ENCODE peak calls at places on chromosomes 16 and 17, in four cellular contexts. S is fibroblast of lung, Q is cardiac fibroblast, X is heart left ventricle. R is an unnamed sample.

GRCh38 chr17:9115446-9116265 is 94.3 kb downstream of the NTN1 start:
- DNase-seq in S (peak; percentile 70), Q (peak; percentile 33), X (peak; percentile 64), R (peak; percentile 11)

GRCh38 chr16:14062261-14062660 is 8.9 kb upstream of the MRTFB start:
- DNase-seq in S (no peak), Q (no peak), X (no peak), R (no peak)

GRCh38 chr16:87727346-87727745 is 38.4 kb downstream of the KLHDC4 start:
- DNase-seq in S (no peak), Q (no peak), X (no peak), R (no peak)

GRCh38 chr16:47493358-47494337 is 32.5 kb downstream of the PHKB start:
- DNase-seq in S (no peak), Q (no peak), X (no peak), R (no peak)

GRCh38 chr16:7182510-7183109 is 150.0 kb upstream of the RBFOX1 start:
- DNase-seq in S (no peak), Q (no peak), X (no peak), R (no peak)

GRCh38 chr16:4743217-4743897 is 9.0 kb downstream of the DNAAF8 start:
- DNase-seq in S (no peak), Q (no peak), X (no peak), R (no peak)

GRCh38 chr17:51165680-51166197 is 472 bp upstream of the NME2 start:
- DNase-seq in S (peak; percentile 47), Q (no peak), X (no peak), R (no peak)

GRCh38 chr17:57068222-57068658 is 16.8 kb upstream of the AKAP1 start:
- DNase-seq in S (no peak), Q (no peak), X (no peak), R (no peak)

GRCh38 chr17:28745777-28746473 is 2.1 kb downstream of the TRAF4 start:
- DNase-seq in S (no peak), Q (no peak), X (no peak), R (peak; percentile 66)

GRCh38 chr17:66426397-66427033 is 124.1 kb downstream of the PRKCA start:
- DNase-seq in S (peak; percentile 19), Q (peak; percentile 38), X (no peak), R (no peak)
- TF ChIP-seq CTCF in S (peak; percentile 13), Q (peak; percentile 18), X (peak; percentile 22), R (peak; percentile 45)

GRCh38 chr17:79992657-79993389 is 42.8 kb downstream of the TBC1D16 start:
- DNase-seq in S (no peak), Q (no peak), X (no peak), R (no peak)

GRCh38 chr17:79993390-79994221 is 42.1 kb downstream of the TBC1D16 start:
- DNase-seq in S (peak; percentile 72), Q (peak; percentile 92), X (peak; percentile 70), R (peak; percentile 80)

GRCh38 chr17:79990704-79991103 is 45.0 kb downstream of the TBC1D16 start:
- DNase-seq in S (no peak), Q (no peak), X (no peak), R (no peak)

GRCh38 chr17:79991140-79991923 is 44.3 kb downstream of the TBC1D16 start:
- DNase-seq in S (peak; percentile 68), Q (peak; percentile 81), X (peak; percentile 82), R (peak; percentile 72)

GRCh38 chr17:79991924-79992656 is 43.6 kb downstream of the TBC1D16 start:
- DNase-seq in S (no peak), Q (no peak), X (peak; percentile 49), R (no peak)
- TF ChIP-seq CTCF in S (no peak), Q (no peak), X (peak; percentile 26), R (peak; percentile 69)

GRCh38 chr17:67942810-67943209 is 53.5 kb downstream of the C17orf58 start:
- DNase-seq in S (no peak), Q (peak; percentile 31), X (no peak), R (no peak)
- TF ChIP-seq CTCF in S (peak; percentile 66), Q (peak; percentile 67), X (peak; percentile 45), R (peak; percentile 75)

GRCh38 chr16:17454331-17454730 is 16.4 kb downstream of the XYLT1 start:
- DNase-seq in S (no peak), Q (no peak), X (no peak), R (no peak)
- TF ChIP-seq CTCF in S (no peak), Q (no peak), X (no peak), R (no peak)

GRCh38 chr17:27206447-27206846 is 87.5 kb upstream of the WSB1 start:
- DNase-seq in S (no peak), Q (peak; percentile 4), X (no peak), R (no peak)
- TF ChIP-seq CTCF in S (peak; percentile 17), Q (peak; percentile 5), X (no peak), R (peak; percentile 61)

GRCh38 chr16:76639685-76640289 is 362.6 kb downstream of the CNTNAP4 start:
- DNase-seq in S (peak; percentile 0), Q (peak; percentile 34), X (no peak), R (no peak)
- TF ChIP-seq CTCF in S (peak; percentile 47), Q (no peak), X (no peak), R (peak; percentile 11)

GRCh38 chr16:20363191-20363590 is 10.7 kb upstream of the UMOD start:
- DNase-seq in S (no peak), Q (no peak), X (no peak), R (no peak)

GRCh38 chr16:20355114-20355782 is 2.7 kb upstream of the UMOD start:
- DNase-seq in S (no peak), Q (no peak), X (no peak), R (no peak)

GRCh38 chr16:20364051-20364450 is 11.5 kb upstream of the UMOD start:
- DNase-seq in S (no peak), Q (no peak), X (no peak), R (no peak)

DNA sequence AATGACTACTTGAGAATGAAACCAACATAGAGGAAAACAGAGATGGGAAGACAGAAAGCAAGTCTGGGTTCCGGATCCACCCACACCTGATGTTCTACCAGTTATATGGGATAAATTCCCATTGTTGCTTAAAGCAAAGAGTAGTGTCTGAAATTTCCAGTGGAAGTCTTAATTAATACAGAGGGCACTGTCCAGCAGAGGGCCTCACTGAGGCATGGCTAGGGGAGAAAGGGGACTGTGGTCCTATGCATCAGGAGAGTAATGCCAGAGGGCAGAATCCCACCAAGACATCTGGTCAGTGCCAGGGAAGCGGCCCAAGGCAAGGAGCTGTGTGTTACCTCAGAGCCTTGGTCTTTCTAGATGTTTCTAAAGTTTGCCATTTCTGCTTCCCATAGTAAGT is 7.5 kb upstream of the UMOD start:
- DNase-seq in S (no peak), Q (no peak), X (no peak), R (no peak)
- TF ChIP-seq CTCF in S (no peak), Q (no peak), X (no peak), R (no peak)

DNA sequence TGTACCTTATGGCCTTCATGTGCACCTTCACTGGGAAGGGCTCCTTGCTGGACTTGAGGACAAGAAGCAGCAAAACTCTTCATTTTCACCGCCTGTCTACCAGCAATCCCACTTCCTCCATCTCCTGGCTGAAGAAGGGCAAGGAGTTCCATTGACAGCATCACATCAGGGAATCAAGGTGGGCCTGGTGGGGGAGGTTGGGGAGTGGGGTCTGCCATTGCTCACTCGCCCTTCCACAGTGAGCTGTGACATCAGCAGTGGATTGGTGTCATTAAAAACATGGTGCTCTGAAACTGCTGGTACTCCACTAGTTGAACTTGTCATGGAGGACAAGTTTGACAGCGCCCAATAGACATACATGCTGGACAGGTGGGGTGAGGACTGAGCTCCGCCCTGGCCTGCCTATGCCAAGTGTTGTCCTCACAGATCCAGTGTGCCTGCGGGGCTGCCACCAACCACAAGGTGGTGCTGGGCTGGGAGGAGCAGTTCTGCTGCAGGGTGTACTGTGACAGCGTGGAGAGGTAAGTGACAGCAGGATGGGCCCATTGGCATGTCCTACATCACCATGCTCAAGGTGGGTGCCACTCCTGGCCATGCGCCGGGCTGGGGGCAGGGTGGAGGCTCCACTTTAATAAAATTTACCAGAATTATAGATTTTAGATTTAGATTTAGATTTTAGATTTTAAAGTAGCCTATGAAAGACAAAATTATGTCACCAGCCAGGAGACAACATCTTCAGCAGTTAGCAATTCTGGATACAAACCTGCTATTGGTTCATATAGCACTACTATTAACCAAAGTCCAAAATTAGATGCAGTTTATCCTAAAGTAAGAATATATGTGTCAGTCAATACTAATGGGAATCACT is 1729.1 kb downstream of the TP53TG3F start:
- DNase-seq in S (no peak), Q (no peak), X (no peak), R (peak; percentile 7)
- TF ChIP-seq CTCF in S (no peak), Q (no peak), X (peak; percentile 13), R (peak; percentile 51)